ENCODE peak calls at places on chromosomes 5 and 9, in eight cellular contexts. I is mesenchymal stem cell; T is effector memory CD8-positive, alpha-beta T cell; H is ACHN; Q is NCI-H1092 treated with DMSO at 0.1 percent for 48 hours; C is B cell; J is Right ventricle myocardium inferior; N is activated CD4-positive, CD25-positive, alpha-beta regulatory T cell. Y is an unnamed sample.

GRCh38 chr9:99231708-99232107 is 9.6 kb downstream of the SEC61B start:
- DNase-seq in H (peak), C (peak), N (no peak), Q (no peak), J (no peak), T (no peak), I (peak), Y (no peak)

GRCh38 chr5:142678615-142679014 is 7.3 kb downstream of the FGF1 start:
- DNase-seq in I (no peak), H (no peak), T (no peak), N (no peak), C (no peak), J (peak), Q (no peak), Y (no peak)

GRCh38 chr5:124878583-124879345 is 132.3 kb upstream of the ZNF608 start:
- DNase-seq in J (no peak), C (no peak), T (no peak), I (no peak), N (no peak), Q (no peak), H (no peak), Y (no peak)

GRCh38 chr5:176927562-176927961 is 28.4 kb upstream of the HK3 start:
- DNase-seq in T (no peak), H (no peak), C (no peak), N (no peak), J (no peak), I (no peak), Q (no peak), Y (no peak)

GRCh38 chr5:65198777-65199120 is 283.0 kb downstream of the ADAMTS6 start:
- DNase-seq in N (no peak), Q (no peak), I (peak), H (peak), T (no peak), C (no peak), J (no peak), Y (peak)

GRCh38 chr5:179801304-179802206 is 5.1 kb downstream of the MGAT4B start:
- DNase-seq in H (no peak), J (peak), N (peak), T (peak), I (peak), Q (no peak), C (peak), Y (no peak)

GRCh38 chr9:126916909-126917308 is 2.3 kb downstream of the RALGPS1 start:
- DNase-seq in Q (no peak), I (no peak), H (peak), T (no peak), J (no peak), C (no peak), N (no peak), Y (no peak)

GRCh38 chr5:73454379-73455036 is 5.9 kb upstream of the FOXD1 start:
- DNase-seq in I (peak), H (peak), J (no peak), N (no peak), Q (peak), T (peak), C (peak), Y (no peak)

GRCh38 chr5:78547731-78548189 is 100.8 kb downstream of the LHFPL2 start:
- DNase-seq in T (no peak), I (peak), H (no peak), N (no peak), Q (no peak), J (peak), C (no peak), Y (no peak)

GRCh38 chr9:75105841-75106240 is 17.5 kb downstream of the OSTF1 start:
- DNase-seq in J (no peak), H (no peak), I (no peak), Q (no peak), C (no peak), T (no peak), N (no peak), Y (no peak)

GRCh38 chr9:135951889-135952663 is 9.1 kb downstream of the UBAC1 start:
- DNase-seq in I (peak), C (no peak), J (peak), H (peak), T (no peak), Q (no peak), N (no peak), Y (peak)

GRCh38 chr5:149757956-149758355 is 27.8 kb downstream of the PPARGC1B start:
- DNase-seq in T (no peak), Q (no peak), H (peak), I (no peak), J (no peak), N (no peak), C (no peak), Y (no peak)

GRCh38 chr9:92962846-92963245 is 15.5 kb downstream of the FGD3 start:
- DNase-seq in N (no peak), T (no peak), Q (no peak), C (no peak), H (no peak), J (no peak), I (no peak), Y (no peak)